ENCODE peak calls at places on chromosome 16, in ten cellular contexts. H is Calu3; E is epithelial cell of proximal tubule; M is endothelial cell; R is fibroblast of mammary gland; X is lung; N is lower lobe of right lung; Q is breast epithelium; A is CD4-positive, alpha-beta T cell; K is activated B cell treated with CpG ODN at 0.5 μM for 24 hours. B is an unnamed sample.

GRCh38 chr16:72013389-72013788 is 4.8 kb downstream of the DHODH start:
- DNase-seq in M (no peak), H (no peak), E (peak; percentile 76), A (no peak), N (peak; percentile 54), R (peak; percentile 51), Q (no peak), X (peak; percentile 58), K (no peak), B (no peak)

GRCh38 chr16:79599256-79599836 is 1.2 kb downstream of the MAF start:
- DNase-seq in N (no peak), Q (no peak), E (no peak), R (no peak), K (peak; percentile 27), X (no peak), A (peak; percentile 37), H (peak; percentile 20), M (peak; percentile 39), B (no peak)

GRCh38 chr16:73279451-73279850 is 231.5 kb upstream of the ZFHX3 start:
- DNase-seq in N (no peak), A (no peak), X (no peak), M (no peak), R (no peak), E (no peak), H (no peak), K (no peak), Q (no peak), B (no peak)

GRCh38 chr16:64136743-64137142 is 985.1 kb downstream of the CDH11 start:
- DNase-seq in R (no peak), H (no peak), A (no peak), K (no peak), N (no peak), M (no peak), E (no peak), X (no peak), Q (no peak), B (no peak)

GRCh38 chr16:85164838-85165516 is 52.7 kb upstream of the CIBAR2 start:
- DNase-seq in A (no peak), E (no peak), Q (no peak), K (no peak), X (no peak), H (no peak), R (no peak), M (no peak), N (no peak), B (no peak)

GRCh38 chr16:81885976-81886586 is 107.0 kb downstream of the PLCG2 start:
- DNase-seq in X (no peak), N (no peak), R (peak; percentile 29), Q (no peak), H (peak; percentile 75), E (no peak), K (no peak), M (peak; percentile 59), A (no peak), B (no peak)

GRCh38 chr16:17635183-17635582 is 164.4 kb upstream of the XYLT1 start:
- DNase-seq in R (no peak), H (no peak), X (no peak), K (no peak), Q (no peak), E (no peak), A (no peak), N (no peak), M (no peak), B (no peak)

GRCh38 chr16:65312795-65313194 is 190.9 kb upstream of the CDH11 start:
- DNase-seq in R (peak; percentile 48), N (no peak), Q (no peak), M (no peak), K (no peak), X (no peak), H (no peak), E (no peak), A (no peak), B (no peak)

GRCh38 chr16:57166951-57167350 is 18.9 kb downstream of the PSME3IP1 start:
- DNase-seq in Q (no peak), E (no peak), X (peak; percentile 70), R (peak; percentile 87), A (no peak), N (peak; percentile 66), H (no peak), M (no peak), K (no peak), B (no peak)

DNA sequence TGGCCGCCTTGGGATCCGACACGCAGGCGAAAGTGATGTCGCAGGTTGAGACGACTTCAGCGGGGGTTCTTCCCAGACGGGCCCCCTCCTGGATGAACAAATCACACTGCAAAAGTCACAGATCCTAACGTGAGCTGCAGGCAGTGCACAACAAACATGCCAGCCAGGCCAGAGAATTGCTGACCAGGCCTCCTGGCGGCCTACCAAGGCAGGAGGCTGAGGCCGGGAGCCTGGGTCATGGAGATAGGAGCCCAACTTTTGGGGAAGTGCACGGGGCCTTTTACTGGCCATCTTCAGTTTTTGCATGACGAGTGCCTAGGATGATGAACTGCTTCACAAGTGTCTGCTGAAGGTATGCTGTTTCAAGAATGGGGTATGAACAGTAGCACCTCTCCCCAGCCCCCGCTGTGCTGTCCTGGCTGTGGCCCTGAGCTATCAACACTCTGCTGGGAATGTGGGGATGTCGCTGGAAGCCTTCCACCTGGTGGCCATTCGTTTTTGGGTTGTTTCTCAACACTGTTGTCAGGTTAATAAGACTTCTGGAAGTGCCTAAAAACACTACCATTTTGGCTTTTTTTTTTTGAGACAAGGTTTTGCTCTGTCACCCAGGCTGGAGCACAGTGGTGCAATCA is 12.2 kb upstream of the ROGDI start:
- DNase-seq in A (no peak), R (no peak), H (no peak), X (no peak), E (no peak), M (no peak), N (no peak), Q (no peak), K (no peak), B (no peak)
- TF ChIP-seq CTCF in A (no peak), R (no peak), H (no peak), X (no peak), E (no peak), M (no peak), N (no peak), Q (no peak), K (no peak), B (no peak)

DNA sequence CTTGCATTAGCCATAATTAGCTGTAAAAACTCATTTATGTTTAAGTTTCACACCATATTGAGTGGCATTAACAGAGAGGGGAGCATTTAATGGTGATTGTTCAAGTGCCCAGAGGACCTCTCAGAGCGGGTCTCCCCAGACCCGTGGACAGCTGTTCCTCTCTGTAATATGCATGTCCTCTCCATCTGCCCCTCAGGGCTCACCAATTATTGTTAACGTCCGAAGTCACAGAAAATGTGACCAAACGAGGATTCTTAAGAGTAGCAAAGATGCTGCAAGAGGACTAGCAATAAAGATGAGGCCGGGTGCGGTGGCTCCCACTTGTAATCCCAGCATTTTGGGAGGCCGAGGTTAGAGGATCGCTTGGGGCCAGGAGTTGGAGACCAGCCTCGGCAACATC is 130.2 kb downstream of the CPPED1 start:
- DNase-seq in A (no peak), R (no peak), K (no peak), E (no peak), X (no peak), N (no peak), H (no peak), Q (no peak), M (no peak), B (no peak)
- TF ChIP-seq CTCF in A (no peak), R (no peak), K (no peak), E (no peak), X (no peak), N (no peak), H (no peak), Q (no peak), M (no peak), B (no peak)

DNA sequence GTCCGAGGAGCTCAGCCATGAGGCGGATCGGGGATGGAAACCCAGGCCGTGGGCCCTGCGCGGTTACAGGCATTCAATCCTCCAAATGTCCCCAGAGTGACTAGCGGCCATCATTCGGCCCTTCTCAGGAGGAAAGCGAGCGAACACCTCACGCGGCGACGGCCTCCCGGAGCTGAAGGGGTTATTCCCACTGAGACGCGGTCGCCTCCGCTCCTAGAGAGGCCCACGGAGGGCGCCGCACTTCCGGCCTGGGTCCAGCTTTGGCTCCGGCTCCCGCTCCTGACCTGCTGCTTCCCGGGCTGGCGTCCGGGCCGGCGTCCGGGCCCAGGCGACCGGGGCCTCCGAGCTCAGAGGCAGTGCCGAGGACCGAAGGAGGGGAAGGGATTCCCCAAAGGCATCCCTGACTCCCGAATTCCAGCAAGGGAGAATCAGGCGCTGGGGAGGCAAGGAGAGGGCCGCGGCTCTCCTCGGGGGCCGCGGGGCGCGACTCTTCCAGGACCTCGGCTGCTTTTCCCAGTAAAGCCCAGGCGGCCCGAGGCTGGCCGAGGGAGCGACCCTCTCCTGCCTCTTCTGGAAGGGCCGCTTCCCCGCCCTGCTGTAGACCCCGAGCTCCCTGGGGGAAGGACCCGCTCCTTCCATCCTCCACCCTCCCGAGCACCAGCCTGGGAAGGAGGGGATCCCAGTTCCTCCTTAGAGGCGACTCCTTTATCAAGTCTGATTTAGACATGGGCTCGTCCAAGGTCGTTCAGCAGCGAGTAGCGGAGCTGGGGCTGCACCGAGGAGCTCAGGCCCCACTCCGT is 18.6 kb upstream of the ZNF629 start:
- DNase-seq in E (no peak), K (peak; percentile 54), N (peak; percentile 93), A (peak; percentile 70), R (peak; percentile 74), X (peak; percentile 87), Q (peak; percentile 83), M (peak; percentile 77), H (peak; percentile 89), B (peak; percentile 66)
- TF ChIP-seq CTCF in E (no peak), K (no peak), N (no peak), A (no peak), R (no peak), X (no peak), Q (no peak), M (no peak), H (no peak), B (no peak)

GRCh38 chr16:29676989-29677388 is 2.0 kb upstream of the QPRT start:
- DNase-seq in R (no peak), H (no peak), Q (no peak), X (no peak), K (no peak), A (no peak), M (no peak), E (no peak), N (no peak), B (no peak)

GRCh38 chr16:29675811-29676643 is 3.0 kb upstream of the QPRT start:
- DNase-seq in N (no peak), A (no peak), M (peak; percentile 23), K (no peak), X (no peak), R (peak; percentile 38), Q (no peak), H (no peak), E (no peak), B (no peak)

GRCh38 chr16:29678691-29679267 is at the start of gene QPRT:
- DNase-seq in R (peak; percentile 67), K (no peak), H (no peak), M (peak; percentile 35), A (no peak), N (no peak), X (no peak), E (no peak), Q (no peak), B (no peak)

GRCh38 chr16:29673501-29673900 is 5.5 kb upstream of the QPRT start:
- DNase-seq in Q (no peak), H (no peak), N (no peak), E (no peak), M (no peak), R (no peak), K (no peak), X (no peak), A (no peak), B (no peak)

DNA sequence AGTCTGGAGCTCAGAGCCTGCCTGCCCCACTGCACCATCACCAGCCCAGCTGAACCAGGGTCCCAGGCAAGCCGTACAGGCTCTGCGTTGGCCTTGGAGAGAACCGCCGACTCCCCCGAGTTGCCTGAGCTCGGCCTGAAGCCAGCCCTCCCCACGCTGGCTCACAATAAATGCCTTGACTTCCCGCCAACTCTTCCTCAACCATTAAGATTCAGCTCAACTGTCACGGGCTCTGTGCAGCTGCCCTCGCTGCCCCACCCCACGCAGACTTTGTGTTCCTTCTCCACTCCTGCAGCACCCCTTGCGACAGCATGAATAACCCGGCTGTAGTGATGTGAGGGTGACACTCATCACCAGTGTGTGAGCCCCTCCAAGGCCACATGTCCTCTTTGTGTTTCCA is 4.8 kb upstream of the QPRT start:
- DNase-seq in A (no peak), E (no peak), Q (no peak), R (peak; percentile 55), K (no peak), M (no peak), N (peak; percentile 61), X (no peak), H (no peak), B (peak; percentile 68)
- TF ChIP-seq CTCF in A (no peak), E (no peak), Q (no peak), R (no peak), K (no peak), M (no peak), N (no peak), X (no peak), H (no peak), B (peak; percentile 16)

B was measured in CD14-positive monocyte.